ENCODE peak calls at places on chromosome X, in six cellular contexts. R is NCI-H460, T is AG10803, W is aorta, K is kidney, N is NCI-H345. L is an unnamed sample.

GRCh38 chrX:136767104-136767941 is 13.4 kb downstream of the ARHGEF6 start:
- DNase-seq in R (peak; percentile 48), W (peak; percentile 88), K (peak; percentile 83), N (peak; percentile 33), T (peak; percentile 62), L (peak; percentile 87)

GRCh38 chrX:110755611-110756010 is 40.0 kb downstream of the CHRDL1 start:
- DNase-seq in R (no peak), N (no peak), W (no peak), T (peak; percentile 23), K (no peak), L (no peak)

GRCh38 chrX:67347145-67347544 is 196.7 kb upstream of the AR start:
- DNase-seq in W (no peak), K (no peak), T (no peak), R (no peak), N (no peak), L (no peak)

GRCh38 chrX:20271186-20271585 is 4.5 kb upstream of the RPS6KA3 start:
- DNase-seq in W (no peak), T (no peak), N (no peak), R (no peak), K (no peak), L (no peak)

GRCh38 chrX:11758400-11759171 is 549 bp downstream of the MSL3 start:
- DNase-seq in W (peak; percentile 95), N (peak; percentile 90), T (peak; percentile 74), K (peak; percentile 96), R (peak; percentile 76), L (peak; percentile 95)

GRCh38 chrX:139559383-139560042 is 29.0 kb downstream of the F9 start:
- DNase-seq in T (peak; percentile 69), K (no peak), R (peak; percentile 47), W (no peak), N (no peak), L (no peak)

GRCh38 chrX:679161-679979 is 48.8 kb downstream of the SHOX start:
- DNase-seq in T (no peak), N (no peak), K (no peak), W (no peak), R (no peak), L (no peak)

GRCh38 chrX:103791826-103792458 is 15.3 kb downstream of the PLP1 start:
- DNase-seq in K (no peak), T (no peak), W (no peak), R (no peak), N (no peak), L (no peak)

GRCh38 chrX:72306085-72306801 is 529 bp upstream of the CITED1 start:
- DNase-seq in R (no peak), T (no peak), K (no peak), W (no peak), N (peak; percentile 12), L (no peak)